ENCODE peak calls at places on chromosomes 1 and 21, in five cellular contexts. F, K, Y, T and W are unnamed samples.

GRCh38 chr1:216793303-216793702 is 70.1 kb upstream of the ESRRG start:
- DNase-seq in F (no peak), K (no peak), Y (no peak), T (no peak), W (no peak)

GRCh38 chr21:25176637-25177412 is 430.5 kb downstream of the MRPL39 start:
- DNase-seq in F (no peak), K (peak; percentile 87), Y (peak; percentile 10), T (no peak), W (no peak)

GRCh38 chr1:186239211-186239610 is 135.8 kb downstream of the TPR start:
- DNase-seq in F (no peak), K (no peak), Y (no peak), T (no peak), W (no peak)

GRCh38 chr1:179938752-179939151 is 15.9 kb upstream of the CEP350 start:
- DNase-seq in F (no peak), K (no peak), Y (no peak), T (no peak), W (peak; percentile 40)

GRCh38 chr1:221397606-221398005 is 344.3 kb downstream of the DUSP10 start:
- DNase-seq in F (no peak), K (no peak), Y (no peak), T (no peak), W (no peak)

GRCh38 chr1:200778766-200779165 is 40.1 kb downstream of the CAMSAP2 start:
- DNase-seq in F (no peak), K (no peak), Y (no peak), T (no peak), W (no peak)

GRCh38 chr1:204029016-204029415 is 43.9 kb upstream of the SOX13 start:
- DNase-seq in F (no peak), K (no peak), Y (no peak), T (no peak), W (no peak)

GRCh38 chr1:38587734-38588133 is 271.8 kb downstream of the RRAGC start:
- DNase-seq in F (no peak), K (no peak), Y (no peak), T (no peak), W (no peak)

GRCh38 chr1:221699582-221700519 is 42.0 kb downstream of the DUSP10 start:
- DNase-seq in F (no peak), K (no peak), Y (no peak), T (no peak), W (no peak)

GRCh38 chr1:204383163-204383904 is 23.6 kb upstream of the PLEKHA6 start:
- DNase-seq in F (no peak), K (no peak), Y (no peak), T (no peak), W (no peak)

GRCh38 chr1:153357853-153358690 is at the start of gene S100A9:
- DNase-seq in F (no peak), K (no peak), Y (no peak), T (no peak), W (no peak)

GRCh38 chr1:234065794-234066447 is 161.4 kb downstream of the SLC35F3 start:
- DNase-seq in F (peak; percentile 79), K (peak; percentile 7), Y (peak; percentile 70), T (peak; percentile 40), W (peak; percentile 84)

GRCh38 chr1:39735731-39736130 is 3.0 kb upstream of the PPIE start:
- DNase-seq in F (no peak), K (no peak), Y (no peak), T (no peak), W (no peak)
- TF ChIP-seq FOXM1 in F (no peak), K (no peak), Y (no peak), T (no peak), W (no peak)

GRCh38 chr1:11934295-11935039 is at the start of gene PLOD1:
- DNase-seq in F (peak; percentile 95), K (peak; percentile 65), Y (peak; percentile 93), T (peak; percentile 79), W (peak; percentile 83)

GRCh38 chr1:11927866-11928592 is 1.8 kb upstream of the KIAA2013 start:
- DNase-seq in F (no peak), K (no peak), Y (no peak), T (peak; percentile 82), W (no peak)

GRCh38 chr1:11931845-11932244 is 2.7 kb upstream of the PLOD1 start:
- DNase-seq in F (no peak), K (no peak), Y (no peak), T (no peak), W (no peak)

GRCh38 chr1:11929849-11930248 is 3.6 kb upstream of the KIAA2013 start:
- DNase-seq in F (peak; percentile 76), K (no peak), Y (peak; percentile 79), T (peak; percentile 62), W (peak; percentile 35)

DNA sequence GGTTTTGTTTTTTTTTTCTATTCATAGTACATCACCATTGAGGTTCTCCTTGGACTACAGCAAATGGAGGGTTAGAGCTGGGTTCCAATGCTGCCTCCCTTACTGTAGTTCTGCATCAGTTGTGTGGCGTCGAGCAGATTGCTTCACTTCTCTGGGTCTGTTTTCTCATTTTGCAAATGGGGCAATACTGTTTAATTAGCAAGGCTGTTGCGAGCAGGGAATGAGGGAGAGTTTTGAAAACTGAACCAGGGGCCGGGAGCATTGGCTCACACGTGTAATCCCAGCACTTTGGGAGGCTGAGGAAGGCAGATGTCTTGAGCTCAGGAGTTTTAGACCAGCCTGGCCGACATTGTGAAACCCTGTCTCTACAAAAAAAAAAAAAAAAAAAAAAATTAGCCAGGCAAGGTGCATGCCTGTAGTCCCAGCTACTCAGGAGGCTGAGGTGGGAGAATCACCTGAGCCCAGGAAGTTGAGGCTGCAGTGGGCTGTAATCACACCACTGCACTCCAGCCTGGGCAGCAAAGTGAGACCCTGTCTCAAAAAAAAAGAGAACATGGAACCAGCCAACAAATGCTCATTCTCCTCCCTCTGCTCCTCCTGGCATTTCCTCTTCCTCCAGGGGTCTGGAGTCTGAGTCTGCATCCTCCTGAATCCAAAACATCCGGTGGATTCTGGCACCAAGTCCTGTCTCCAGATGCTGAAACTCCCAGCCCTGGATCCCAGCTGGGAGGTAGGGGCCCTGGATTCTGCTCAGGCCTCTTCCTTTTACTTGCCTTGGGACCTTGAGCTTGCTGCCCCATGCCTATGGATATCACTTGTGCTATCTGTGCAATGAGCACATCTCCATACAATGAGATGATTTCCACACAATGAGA is 3.7 kb upstream of the PLOD1 start:
- DNase-seq in F (no peak), K (no peak), Y (peak; percentile 60), T (peak; percentile 32), W (no peak)
- TF ChIP-seq FOXM1 in F (no peak), K (no peak), Y (no peak), T (no peak), W (no peak)

GRCh38 chr1:30102605-30103004 is 620.8 kb downstream of the MATN1 start:
- DNase-seq in F (no peak), K (no peak), Y (no peak), T (no peak), W (no peak)

GRCh38 chr1:30103708-30104107 is 619.7 kb downstream of the MATN1 start:
- DNase-seq in F (no peak), K (no peak), Y (no peak), T (no peak), W (no peak)

GRCh38 chr1:30101016-30101415 is 622.4 kb downstream of the MATN1 start:
- DNase-seq in F (no peak), K (no peak), Y (no peak), T (no peak), W (no peak)

GRCh38 chr1:30100186-30100862 is 623.1 kb downstream of the MATN1 start:
- DNase-seq in F (no peak), K (no peak), Y (no peak), T (no peak), W (no peak)

GRCh38 chr1:30101477-30102227 is 621.7 kb downstream of the MATN1 start:
- DNase-seq in F (peak; percentile 53), K (no peak), Y (peak; percentile 57), T (no peak), W (peak; percentile 75)
- TF ChIP-seq FOXM1 in F (no peak), K (no peak), Y (no peak), T (no peak), W (no peak)

GRCh38 chr1:43934279-43934985 is 831 bp downstream of the ARTN start:
- DNase-seq in F (peak; percentile 90), K (no peak), Y (peak; percentile 96), T (peak; percentile 65), W (peak; percentile 75)
- TF ChIP-seq FOXM1 in F (no peak), K (no peak), Y (no peak), T (no peak), W (no peak)

GRCh38 chr1:166953486-166953885 is 21.9 kb downstream of the ILDR2 start:
- DNase-seq in F (no peak), K (no peak), Y (no peak), T (no peak), W (no peak)

GRCh38 chr1:166950156-166950555 is 25.2 kb downstream of the ILDR2 start:
- DNase-seq in F (no peak), K (no peak), Y (no peak), T (no peak), W (no peak)

GRCh38 chr1:166948856-166949350 is 26.4 kb downstream of the ILDR2 start:
- DNase-seq in F (no peak), K (no peak), Y (no peak), T (no peak), W (no peak)

GRCh38 chr1:166951050-166951449 is 24.3 kb downstream of the ILDR2 start:
- DNase-seq in F (no peak), K (no peak), Y (no peak), T (no peak), W (no peak)

GRCh38 chr1:166952002-166952746 is 23.2 kb downstream of the ILDR2 start:
- DNase-seq in F (no peak), K (no peak), Y (no peak), T (peak; percentile 32), W (no peak)
- TF ChIP-seq FOXM1 in F (no peak), K (no peak), Y (no peak), T (no peak), W (no peak)

DNA sequence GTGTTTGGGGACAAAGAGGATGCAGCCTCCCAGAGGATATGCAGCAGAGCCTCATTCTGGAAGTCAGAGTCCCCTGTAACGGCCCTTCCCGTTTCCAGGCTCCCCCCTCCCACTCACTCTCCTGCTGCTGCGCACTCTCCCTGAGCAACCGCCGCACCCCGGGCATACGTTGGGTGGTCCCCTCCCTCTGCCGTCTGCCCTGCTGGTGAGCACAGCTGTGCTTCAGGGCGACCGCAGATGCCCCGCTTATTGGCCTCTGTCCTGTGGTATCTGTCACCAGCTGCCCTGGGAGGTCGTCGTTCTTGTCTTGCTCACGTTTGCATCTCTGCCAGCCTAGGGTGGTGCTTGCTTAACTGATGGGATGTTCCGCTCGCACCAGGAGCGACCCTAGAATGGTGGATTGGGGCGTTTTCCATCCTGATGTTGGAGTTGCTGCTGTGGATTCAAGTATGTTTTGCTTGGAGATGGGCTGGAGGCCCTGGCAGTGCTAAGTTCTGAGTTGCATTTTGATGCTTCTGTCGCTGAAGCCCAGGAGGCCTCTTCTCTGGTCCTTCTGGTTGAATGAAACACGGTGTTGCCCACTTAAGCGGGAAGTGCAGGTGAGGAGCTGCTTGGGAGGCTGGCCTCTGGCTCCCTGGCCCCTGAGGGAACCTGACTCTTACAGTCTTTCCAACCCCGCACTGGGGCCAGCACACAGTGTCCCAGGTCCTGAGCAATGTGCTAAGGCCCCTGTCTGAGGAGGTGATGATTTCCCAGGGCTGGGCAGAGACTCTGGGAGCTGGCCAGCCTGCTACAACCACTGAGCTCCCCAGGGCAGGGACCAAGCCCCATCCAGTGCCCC is 3.2 kb downstream of the TMEM201 start:
- DNase-seq in F (no peak), K (no peak), Y (peak; percentile 74), T (no peak), W (no peak)
- TF ChIP-seq FOXM1 in F (no peak), K (no peak), Y (no peak), T (no peak), W (no peak)